ENCODE peak calls at places on chromosome 16, in eight cellular contexts. K, B, H, U, O, I, T and D are unnamed samples.

GRCh38 chr16:6964679-6965078 is 368.0 kb upstream of the RBFOX1 start:
- DNase-seq in U (no peak), O (no peak), H (no peak), B (no peak), T (no peak), I (no peak), K (no peak), D (peak; percentile 47)

GRCh38 chr16:19366384-19366783 is 51.3 kb upstream of the TMC5 start:
- DNase-seq in B (no peak), H (no peak), T (no peak), I (no peak), K (no peak), O (no peak), U (no peak), D (peak; percentile 49)

GRCh38 chr16:66653581-66654350 is 42.8 kb downstream of the CMTM4 start:
- DNase-seq in U (no peak), K (no peak), B (no peak), H (no peak), O (no peak), T (no peak), I (no peak), D (no peak)

GRCh38 chr16:13453325-13453724 is 466.6 kb upstream of the ERCC4 start:
- DNase-seq in I (no peak), K (no peak), O (peak; percentile 17), U (no peak), B (no peak), H (peak; percentile 17), T (no peak), D (no peak)

GRCh38 chr16:3467920-3468319 is 24.4 kb downstream of the NAA60 start:
- DNase-seq in O (peak; percentile 40), I (no peak), K (peak; percentile 69), B (no peak), H (no peak), U (peak; percentile 8), T (peak; percentile 14), D (peak; percentile 28)

GRCh38 chr16:58126451-58126968 is 2.7 kb downstream of the CFAP20 start:
- DNase-seq in B (no peak), O (no peak), H (no peak), I (no peak), T (no peak), U (no peak), K (no peak), D (no peak)

GRCh38 chr16:1815461-1815860 is 11.2 kb downstream of the HAGH start:
- DNase-seq in T (no peak), I (no peak), B (no peak), O (no peak), K (no peak), U (no peak), H (no peak), D (no peak)

GRCh38 chr16:180101-180920 is at the start of gene HBQ1:
- DNase-seq in H (no peak), B (no peak), U (no peak), I (peak; percentile 85), K (no peak), O (peak; percentile 24), T (no peak), D (peak; percentile 36)

GRCh38 chr16:80656731-80657150 is 115.9 kb downstream of the DYNLRB2 start:
- DNase-seq in O (no peak), B (no peak), K (no peak), H (no peak), T (no peak), U (no peak), I (no peak), D (no peak)

GRCh38 chr16:15509593-15510520 is 75.5 kb downstream of the BMERB1 start:
- DNase-seq in U (no peak), T (no peak), O (peak; percentile 69), K (peak; percentile 60), B (no peak), H (no peak), I (no peak), D (peak; percentile 65)

GRCh38 chr16:78353610-78354009 is 254.2 kb downstream of the WWOX start:
- DNase-seq in H (no peak), U (peak; percentile 7), T (no peak), O (no peak), K (no peak), I (peak; percentile 1), B (no peak), D (no peak)

GRCh38 chr16:30903002-30903401 is 6.6 kb downstream of the CTF1 start:
- DNase-seq in T (no peak), O (no peak), I (peak; percentile 67), K (no peak), U (no peak), B (no peak), H (no peak), D (peak; percentile 56)

GRCh38 chr16:69763557-69763942 is 1.4 kb downstream of the WWP2 start:
- DNase-seq in O (no peak), K (no peak), T (no peak), H (no peak), B (no peak), U (no peak), I (no peak), D (no peak)

GRCh38 chr16:69761983-69762842 is at the start of gene WWP2:
- DNase-seq in K (peak; percentile 55), H (peak; percentile 70), U (peak; percentile 77), T (peak; percentile 90), O (peak; percentile 56), I (peak; percentile 94), B (peak; percentile 49), D (peak; percentile 90)

GRCh38 chr16:69767459-69768229 is 5.5 kb downstream of the WWP2 start:
- DNase-seq in U (no peak), O (no peak), H (no peak), K (no peak), T (no peak), B (no peak), I (no peak), D (no peak)

DNA sequence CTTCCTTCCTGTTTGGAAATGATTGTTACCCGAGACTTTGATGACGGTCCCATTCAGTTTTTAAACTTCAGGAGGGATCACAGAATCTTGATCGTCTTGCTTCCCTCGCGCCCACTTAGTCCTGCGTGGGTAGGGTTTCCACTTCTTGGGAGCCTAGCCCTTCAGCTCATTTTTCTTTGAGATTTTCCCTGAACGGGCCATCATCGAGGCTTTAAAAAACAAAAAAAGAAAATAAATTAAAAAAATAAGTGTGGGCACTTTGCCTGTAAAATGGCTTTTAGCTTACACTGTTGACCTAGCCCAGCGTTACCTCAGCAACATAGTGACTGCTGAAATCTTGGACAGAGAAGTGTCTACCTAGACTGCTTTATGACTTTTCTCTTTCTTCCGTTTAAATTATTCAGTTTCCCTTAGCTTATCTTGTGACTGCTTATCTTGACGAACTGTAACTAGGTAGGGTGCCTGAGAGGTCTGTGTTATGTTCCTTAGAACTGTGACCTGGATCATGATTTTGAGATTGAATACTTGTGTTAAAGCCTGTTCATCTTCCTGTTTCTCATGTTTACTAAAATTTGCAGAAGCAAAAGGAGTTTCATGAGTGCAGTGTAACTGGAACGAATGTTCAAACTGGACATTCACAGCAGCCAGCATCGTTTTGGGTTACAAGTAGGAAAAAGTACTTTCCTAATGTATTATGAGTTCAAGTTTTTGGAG is 868 bp downstream of the WWP2 start:
- DNase-seq in H (no peak), U (peak; percentile 21), K (peak; percentile 49), B (no peak), O (peak; percentile 47), T (peak; percentile 41), I (no peak), D (peak; percentile 44)
- H3K4me2 ChIP-seq in H (peak overlapping the region; percentile 84), U (peak overlapping the region; percentile 87), K (peak overlapping the region; percentile 96), B (peak overlapping the region; percentile 86), O (peak overlapping the region; percentile 88), T (peak overlapping the region; percentile 75), I (peak overlapping the region; percentile 97), D (peak overlapping the region; percentile 84)

DNA sequence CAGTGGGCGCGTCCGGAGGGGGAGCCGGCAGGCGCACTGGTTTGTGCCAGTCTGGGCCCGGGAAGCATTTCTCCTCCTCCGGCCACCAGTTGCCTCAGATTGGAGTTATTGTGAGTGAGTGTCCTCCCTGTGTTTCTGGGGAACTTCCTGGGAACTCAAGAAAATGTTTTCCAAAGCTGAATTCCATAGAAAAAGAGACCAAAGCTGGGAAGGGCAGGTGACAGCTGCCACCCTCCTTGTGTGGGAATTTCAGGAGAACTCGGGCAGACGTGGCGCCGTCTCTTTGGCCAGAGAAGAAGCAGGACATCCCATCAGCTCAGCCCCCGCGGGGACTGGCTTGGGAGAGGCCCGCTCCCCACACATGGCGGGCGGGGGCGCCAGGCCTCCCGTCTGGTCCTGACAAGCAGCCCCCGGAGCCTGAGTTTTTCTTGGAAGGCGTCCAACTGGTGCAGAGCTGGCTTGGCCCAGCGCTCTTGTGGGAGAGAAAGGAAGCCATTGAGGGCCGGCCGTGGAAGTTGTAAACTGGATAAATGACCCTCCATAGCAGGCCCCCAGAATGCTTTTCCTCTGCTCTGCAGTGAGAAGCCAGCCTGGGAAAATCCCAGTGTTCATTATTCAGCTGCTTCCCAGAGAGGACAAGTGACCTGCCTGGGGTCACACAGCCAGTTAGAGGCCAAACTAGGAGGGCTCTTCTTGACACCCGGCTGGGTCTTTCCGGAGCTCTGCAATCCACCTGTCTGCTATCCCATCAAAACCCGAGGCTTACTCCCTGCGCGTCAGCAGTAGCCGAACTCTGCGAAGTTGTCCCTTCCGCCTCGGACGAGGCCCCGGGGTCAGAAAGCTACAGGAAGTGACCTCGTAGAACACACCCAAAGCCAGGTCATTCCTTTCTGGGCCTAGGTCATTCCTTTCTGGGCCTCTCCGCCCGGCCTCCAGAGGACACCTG is 39.2 kb upstream of the GSE1 start:
- DNase-seq in K (peak; percentile 78), O (peak; percentile 84), B (no peak), H (no peak), I (peak; percentile 78), T (no peak), U (no peak), D (no peak)
- H3K4me2 ChIP-seq in K (no peak overlapping the region), O (peak overlapping the region; percentile 72), B (no peak overlapping the region), H (no peak overlapping the region), I (peak overlapping the region; percentile 74), T (no peak overlapping the region), U (no peak overlapping the region), D (no peak overlapping the region)

GRCh38 chr16:68664297-68664696 is 19.2 kb downstream of the CDH3 start:
- DNase-seq in I (no peak), H (no peak), T (no peak), U (peak; percentile 29), K (no peak), O (peak; percentile 68), B (no peak), D (no peak)
- H3K4me2 ChIP-seq in I (no peak overlapping the region), H (no peak overlapping the region), T (no peak overlapping the region), U (peak overlapping the region; percentile 51), K (no peak overlapping the region), O (no peak overlapping the region), B (peak overlapping the region; percentile 71), D (no peak overlapping the region)

GRCh38 chr16:82995927-82996441 is 369.2 kb downstream of the CDH13 start:
- DNase-seq in U (no peak), B (no peak), T (no peak), I (no peak), O (peak; percentile 87), K (peak; percentile 88), H (no peak), D (no peak)
- H3K4me2 ChIP-seq in U (no peak overlapping the region), B (no peak overlapping the region), T (no peak overlapping the region), I (no peak overlapping the region), O (peak overlapping the region; percentile 26), K (peak overlapping the region; percentile 27), H (no peak overlapping the region), D (no peak overlapping the region)

GRCh38 chr16:88789593-88789992 is 4.6 kb upstream of the PIEZO1 start:
- DNase-seq in K (no peak), I (no peak), B (no peak), H (no peak), O (no peak), U (no peak), T (no peak), D (no peak)
- H3K4me2 ChIP-seq in K (no peak overlapping the region), I (no peak overlapping the region), B (no peak overlapping the region), H (no peak overlapping the region), O (no peak overlapping the region), U (no peak overlapping the region), T (peak overlapping the region; percentile 51), D (no peak overlapping the region)